ENCODE peak calls at places on chromosome X, in seven cellular contexts. P, Q, G, I, D, V and M are unnamed samples.

GRCh38 chrX:136652822-136653723 is 5.1 kb downstream of the CD40LG start:
- DNase-seq in V (no peak), P (no peak), Q (no peak), I (no peak), G (no peak), D (no peak), M (no peak)

GRCh38 chrX:130665214-130665613 is 237.8 kb downstream of the ENOX2 start:
- DNase-seq in G (no peak), I (no peak), P (no peak), V (no peak), D (no peak), Q (no peak), M (no peak)

GRCh38 chrX:68895339-68896250 is 66.8 kb downstream of the EFNB1 start:
- DNase-seq in P (peak), I (peak), V (no peak), G (peak), Q (no peak), D (no peak), M (peak)

GRCh38 chrX:101442095-101442494 is 34.1 kb downstream of the HNRNPH2 start:
- DNase-seq in D (no peak), G (no peak), Q (no peak), V (no peak), P (no peak), I (no peak), M (no peak)

GRCh38 chrX:115912372-115912897 is 258.1 kb upstream of the AGTR2 start:
- DNase-seq in V (no peak), G (no peak), Q (no peak), D (peak), I (no peak), P (no peak), M (peak)

GRCh38 chrX:112614640-112615039 is 65.1 kb downstream of the LHFPL1 start:
- DNase-seq in Q (no peak), V (peak), D (no peak), P (no peak), G (no peak), I (no peak), M (no peak)

GRCh38 chrX:72576161-72576896 is 3.7 kb upstream of the HDAC8 start:
- DNase-seq in I (peak), P (no peak), Q (no peak), V (no peak), G (no peak), D (no peak), M (no peak)

GRCh38 chrX:101482296-101482695 is 3.0 kb upstream of the ARMCX4 start:
- DNase-seq in P (no peak), V (no peak), I (no peak), G (no peak), D (no peak), Q (no peak), M (no peak)

GRCh38 chrX:13239272-13239671 is 80.6 kb downstream of the ATXN3L start:
- DNase-seq in G (no peak), P (no peak), I (no peak), V (no peak), D (no peak), Q (no peak), M (no peak)

GRCh38 chrX:100731441-100732281 is at the start of gene SYTL4:
- DNase-seq in G (peak), I (no peak), V (no peak), Q (peak), P (peak), D (no peak), M (peak)

GRCh38 chrX:18146954-18147353 is 73.7 kb downstream of the BEND2 start:
- DNase-seq in G (peak), V (no peak), I (peak), Q (no peak), D (no peak), P (no peak), M (peak)

GRCh38 chrX:39063037-39063436 is 261.8 kb downstream of the MID1IP1 start:
- DNase-seq in V (no peak), G (no peak), P (no peak), D (no peak), I (no peak), Q (no peak), M (peak)

GRCh38 chrX:140508958-140509357 is 4.1 kb upstream of the SOX3 start:
- DNase-seq in G (no peak), D (no peak), I (no peak), Q (no peak), V (no peak), P (peak), M (no peak)

GRCh38 chrX:1072637-1073377 is 139.6 kb downstream of the CRLF2 start:
- DNase-seq in V (peak), G (peak), I (peak), P (no peak), D (no peak), Q (peak), M (no peak)

GRCh38 chrX:154096140-154097002 is 1.1 kb downstream of the MECP2 start:
- DNase-seq in I (peak), G (peak), V (no peak), Q (no peak), P (no peak), D (no peak), M (no peak)

GRCh38 chrX:1537031-1537715 is at the start of gene P2RY8:
- DNase-seq in V (no peak), P (no peak), G (no peak), I (peak), D (peak), Q (no peak), M (peak)

GRCh38 chrX:48971325-48972213 is at the start of gene KCND1:
- DNase-seq in G (peak), V (peak), I (no peak), P (peak), D (no peak), Q (no peak), M (no peak)

GRCh38 chrX:48972214-48973164 is 845 bp upstream of the KCND1 start:
- DNase-seq in P (peak), G (peak), D (no peak), Q (peak), I (peak), V (no peak), M (peak)

GRCh38 chrX:153642313-153642654 is 4.7 kb upstream of the DUSP9 start:
- DNase-seq in D (no peak), Q (no peak), P (peak), I (no peak), V (no peak), G (no peak), M (no peak)

GRCh38 chrX:42531431-42531830 is 246.5 kb downstream of the PPP1R2C start:
- DNase-seq in Q (no peak), G (no peak), V (no peak), D (no peak), P (no peak), I (no peak), M (no peak)

GRCh38 chrX:69029696-69030245 is 135.5 kb downstream of the PJA1 start:
- DNase-seq in P (no peak), Q (no peak), G (no peak), I (no peak), V (no peak), D (no peak), M (no peak)

GRCh38 chrX:118773782-118774181 is 46.4 kb downstream of the IL13RA1 start:
- DNase-seq in G (no peak), V (no peak), Q (no peak), D (no peak), P (no peak), I (no peak), M (no peak)

GRCh38 chrX:124332481-124333424 is at the start of gene TEX13D:
- DNase-seq in D (no peak), Q (no peak), V (no peak), I (no peak), P (no peak), G (no peak), M (no peak)

GRCh38 chrX:124325732-124326131 is 6.7 kb upstream of the TEX13D start:
- DNase-seq in P (no peak), G (no peak), I (no peak), Q (no peak), D (no peak), V (no peak), M (no peak)

GRCh38 chrX:124333862-124334261 is 1.4 kb downstream of the TEX13D start:
- DNase-seq in V (no peak), D (no peak), P (no peak), I (no peak), G (no peak), Q (no peak), M (no peak)

GRCh38 chrX:124328765-124329164 is 3.7 kb upstream of the TEX13D start:
- DNase-seq in Q (no peak), V (no peak), I (no peak), P (no peak), G (no peak), D (no peak), M (no peak)
- TF ChIP-seq JUND in Q (no peak), V (no peak), I (no peak), P (no peak), G (no peak), D (no peak), M (no peak)

DNA sequence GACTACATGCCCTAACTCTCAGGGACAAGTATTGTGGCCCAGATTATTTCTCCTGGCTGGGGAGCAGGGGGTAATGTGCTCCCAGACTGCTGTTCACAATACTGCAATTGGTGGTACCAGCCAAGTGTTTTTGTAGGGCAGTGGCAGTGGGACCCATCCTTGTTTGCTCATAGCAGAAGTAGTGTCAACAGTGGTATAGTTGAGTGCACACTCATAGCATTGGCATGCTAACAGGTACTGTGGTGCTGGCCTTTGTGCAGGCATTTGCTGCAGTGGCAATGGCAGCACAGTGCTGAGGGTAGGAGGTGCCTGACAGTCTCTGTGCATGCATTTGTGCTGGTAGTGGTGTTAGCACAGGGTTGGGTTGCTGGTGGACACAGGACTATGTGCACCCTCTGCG is 995.0 kb downstream of the SH3BGRL start:
- DNase-seq in V (no peak), I (no peak), G (no peak), P (no peak), Q (no peak), D (no peak), M (peak)
- TF ChIP-seq JUND in V (no peak), I (no peak), G (no peak), P (no peak), Q (no peak), D (no peak), M (no peak)

GRCh38 chrX:40107291-40108083 is 9.7 kb upstream of the BCOR start:
- DNase-seq in V (no peak), I (no peak), Q (peak), D (no peak), P (peak), G (no peak), M (peak)
- TF ChIP-seq JUND in V (no peak), I (no peak), Q (no peak), D (no peak), P (no peak), G (peak), M (no peak)

GRCh38 chrX:120450163-120450562 is 18.9 kb downstream of the LAMP2 start:
- DNase-seq in D (no peak), G (no peak), I (no peak), P (peak), Q (no peak), V (no peak), M (no peak)

GRCh38 chrX:120452131-120452530 is 17.0 kb downstream of the LAMP2 start:
- DNase-seq in Q (no peak), G (no peak), D (no peak), I (peak), V (no peak), P (peak), M (no peak)

DNA sequence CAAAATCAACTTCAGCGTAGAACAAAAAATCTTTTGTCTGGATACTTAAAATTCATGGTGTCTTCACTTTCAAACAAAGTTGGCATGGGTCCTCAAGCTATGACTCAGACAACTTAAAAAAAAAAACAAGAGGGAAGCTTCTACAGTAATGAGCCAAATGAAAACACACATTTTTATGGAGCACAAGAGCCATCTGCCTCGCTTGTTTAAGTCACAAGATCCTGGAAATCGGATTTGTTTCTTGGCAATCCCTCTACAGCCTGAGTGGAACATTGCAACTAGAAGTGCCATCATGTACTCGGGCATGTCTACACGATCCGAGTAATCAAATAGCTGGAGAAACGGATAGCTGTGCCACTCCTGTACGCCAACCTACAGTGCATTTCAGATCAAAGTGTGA is 22.6 kb downstream of the LAMP2 start:
- DNase-seq in I (no peak), G (no peak), V (no peak), P (no peak), Q (no peak), D (no peak), M (no peak)
- TF ChIP-seq JUND in I (no peak), G (no peak), V (no peak), P (peak), Q (no peak), D (no peak), M (no peak)

GRCh38 chrX:120308959-120309872 is 2.0 kb downstream of the TMEM255A start:
- DNase-seq in Q (peak), P (peak), I (peak), D (peak), V (no peak), G (no peak), M (no peak)

GRCh38 chrX:120310861-120311631 is at the start of gene TMEM255A:
- DNase-seq in D (no peak), I (no peak), V (no peak), G (no peak), P (peak), Q (no peak), M (no peak)

GRCh38 chrX:120308558-120308957 is 2.7 kb downstream of the TMEM255A start:
- DNase-seq in Q (no peak), D (no peak), I (no peak), G (no peak), P (no peak), V (peak), M (no peak)

GRCh38 chrX:120311632-120312000 is 355 bp upstream of the TMEM255A start:
- DNase-seq in G (no peak), V (no peak), I (no peak), D (no peak), P (no peak), Q (no peak), M (no peak)

GRCh38 chrX:120309873-120310730 is 1.2 kb downstream of the TMEM255A start:
- DNase-seq in I (no peak), Q (no peak), V (no peak), D (no peak), G (no peak), P (peak), M (no peak)
- TF ChIP-seq JUND in I (no peak), Q (no peak), V (no peak), D (no peak), G (no peak), P (no peak), M (no peak)

GRCh38 chrX:16836371-16836770 is 33.8 kb downstream of the RBBP7 start:
- DNase-seq in P (peak), Q (no peak), G (peak), I (peak), D (no peak), V (no peak), M (peak)
- TF ChIP-seq JUND in P (no peak), Q (no peak), G (no peak), I (no peak), D (no peak), V (no peak), M (no peak)

DNA sequence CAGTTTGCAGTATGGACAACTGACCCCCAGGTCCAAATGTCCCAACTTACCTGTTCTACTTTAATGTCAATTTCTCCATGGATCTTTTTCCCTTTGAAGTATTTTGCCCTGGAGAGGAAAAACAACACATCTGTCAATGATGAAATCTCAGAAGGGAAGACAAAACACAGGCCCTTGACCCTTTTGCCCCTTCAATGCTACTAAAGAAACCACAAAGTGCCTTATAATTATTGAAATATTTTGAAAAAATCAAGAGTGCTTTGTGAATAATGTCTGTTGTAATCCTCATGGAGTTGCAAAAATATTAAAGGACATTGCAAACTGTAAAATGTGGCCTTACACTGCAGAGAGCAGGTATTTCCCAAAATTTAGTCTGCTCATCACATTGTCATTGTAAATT is 12.6 kb downstream of the SYN1 start:
- DNase-seq in V (no peak), D (no peak), P (no peak), G (no peak), Q (no peak), I (no peak), M (no peak)
- TF ChIP-seq JUND in V (no peak), D (no peak), P (no peak), G (no peak), Q (no peak), I (no peak), M (no peak)

GRCh38 chrX:10618911-10619310 is 1.5 kb downstream of the MID1 start:
- DNase-seq in Q (no peak), I (no peak), P (no peak), D (no peak), V (no peak), G (no peak), M (peak)

GRCh38 chrX:10619311-10620015 is 922 bp downstream of the MID1 start:
- DNase-seq in D (no peak), G (no peak), I (no peak), Q (no peak), V (no peak), P (peak), M (no peak)

GRCh38 chrX:10615931-10616780 is 4.2 kb downstream of the MID1 start:
- DNase-seq in V (no peak), G (peak), P (peak), Q (no peak), D (no peak), I (no peak), M (no peak)

GRCh38 chrX:10617964-10618342 is 2.4 kb downstream of the MID1 start:
- DNase-seq in I (no peak), G (no peak), P (peak), D (no peak), V (no peak), Q (no peak), M (no peak)

GRCh38 chrX:10617186-10617963 is 3.0 kb downstream of the MID1 start:
- DNase-seq in G (no peak), I (no peak), Q (no peak), P (no peak), V (no peak), D (no peak), M (peak)
- TF ChIP-seq JUND in G (no peak), I (no peak), Q (no peak), P (no peak), V (no peak), D (no peak), M (no peak)